ENCODE peak calls at places on chromosomes 5 and 9, in six cellular contexts. J, P, W, I, L and F are unnamed samples.

GRCh38 chr5:135033026-135033861 is 784 bp downstream of the PITX1 start:
- DNase-seq in J (peak; percentile 83), P (no peak), W (no peak), I (peak; percentile 10), L (no peak), F (no peak)

GRCh38 chr9:89558948-89559347 is 45.9 kb upstream of the GADD45G start:
- DNase-seq in J (no peak), P (no peak), W (no peak), I (no peak), L (peak; percentile 47), F (no peak)

GRCh38 chr9:114016629-114017423 is 61.3 kb downstream of the AMBP start:
- DNase-seq in J (no peak), P (no peak), W (no peak), I (no peak), L (peak; percentile 83), F (no peak)

GRCh38 chr9:74497750-74498615 is 848 bp downstream of the RORB start:
- DNase-seq in J (peak; percentile 65), P (no peak), W (peak; percentile 33), I (no peak), L (no peak), F (no peak)

GRCh38 chr9:32579706-32580331 is 6.9 kb upstream of the NDUFB6 start:
- DNase-seq in J (peak; percentile 51), P (no peak), W (peak; percentile 68), I (peak; percentile 2), L (no peak), F (no peak)

GRCh38 chr9:3868012-3868411 is 342.2 kb upstream of the RFX3 start:
- DNase-seq in J (no peak), P (no peak), W (no peak), I (no peak), L (no peak), F (no peak)

GRCh38 chr5:96924016-96924443 is 11.8 kb upstream of the LNPEP start:
- DNase-seq in J (no peak), P (no peak), W (no peak), I (no peak), L (no peak), F (no peak)

GRCh38 chr5:66436721-66437120 is 159.5 kb upstream of the MAST4 start:
- DNase-seq in J (no peak), P (no peak), W (no peak), I (no peak), L (peak; percentile 75), F (no peak)

GRCh38 chr5:155260798-155261197 is 247.2 kb downstream of the KIF4B start:
- DNase-seq in J (peak; percentile 70), P (no peak), W (no peak), I (no peak), L (no peak), F (no peak)

GRCh38 chr5:59450245-59450644 is 443.3 kb downstream of the PDE4D start:
- DNase-seq in J (no peak), P (no peak), W (no peak), I (no peak), L (no peak), F (no peak)

GRCh38 chr5:143767162-143767561 is 44.8 kb upstream of the HMHB1 start:
- DNase-seq in J (no peak), P (no peak), W (no peak), I (no peak), L (no peak), F (no peak)

GRCh38 chr5:147208134-147208533 is 26.7 kb upstream of the STK32A start:
- DNase-seq in J (no peak), P (no peak), W (peak; percentile 13), I (no peak), L (no peak), F (no peak)

DNA sequence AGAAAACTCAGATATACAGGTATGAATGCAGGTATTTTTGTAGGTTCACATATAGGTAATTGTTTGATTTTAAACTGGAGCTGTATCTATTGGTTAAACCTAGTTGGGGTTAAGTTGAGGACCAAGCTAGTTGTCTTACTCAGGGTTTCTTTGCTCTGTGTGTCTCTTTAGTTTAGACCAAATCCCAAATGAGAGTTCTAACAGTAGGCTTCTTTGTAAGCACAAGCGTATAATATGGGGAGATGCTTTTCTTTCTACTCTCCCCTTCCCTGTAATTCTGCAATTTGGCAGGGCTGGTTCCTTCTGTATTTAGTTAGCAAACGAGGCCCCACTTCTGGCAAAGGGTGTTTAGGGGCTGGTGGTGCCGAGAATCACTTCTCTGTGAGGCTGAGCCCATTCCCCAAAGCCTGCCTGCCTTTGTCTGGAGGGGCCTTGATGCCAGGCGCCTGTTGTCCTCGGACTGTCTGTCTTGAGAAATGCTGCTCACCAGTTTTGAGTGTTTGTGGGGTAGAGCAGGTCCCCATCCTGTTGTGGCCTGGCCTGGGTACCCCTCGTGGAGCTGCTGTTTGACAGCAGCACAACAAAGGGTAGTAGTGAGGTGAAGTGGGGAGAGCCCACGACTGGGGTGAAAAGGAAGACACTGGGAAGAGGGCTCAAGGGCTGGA is 259.3 kb downstream of the FANCC start:
- DNase-seq in J (no peak), P (no peak), W (no peak), I (no peak), L (no peak), F (no peak)
- H3K4me3 ChIP-seq in J (no peak overlapping the region), P (no peak overlapping the region), W (no peak overlapping the region), I (no peak overlapping the region), L (peak overlapping the region; percentile 36), F (no peak overlapping the region)

GRCh38 chr5:148584103-148584502 is 70.2 kb downstream of the HTR4 start:
- DNase-seq in J (no peak), P (no peak), W (no peak), I (no peak), L (no peak), F (no peak)

GRCh38 chr5:148583421-148583965 is 70.8 kb downstream of the HTR4 start:
- DNase-seq in J (no peak), P (no peak), W (no peak), I (no peak), L (no peak), F (no peak)

GRCh38 chr5:148586796-148587195 is 67.5 kb downstream of the HTR4 start:
- DNase-seq in J (peak; percentile 59), P (no peak), W (no peak), I (no peak), L (no peak), F (peak; percentile 22)

GRCh38 chr5:148585988-148586387 is 68.3 kb downstream of the HTR4 start:
- DNase-seq in J (peak; percentile 26), P (no peak), W (peak; percentile 2), I (no peak), L (no peak), F (no peak)
- TF ChIP-seq CTCF in J (peak; percentile 19), P (no peak), W (peak; percentile 3), I (no peak), L (no peak), F (peak; percentile 19)

GRCh38 chr5:159106193-159106568 is 6.5 kb upstream of the EBF1 start:
- DNase-seq in J (peak; percentile 11), P (no peak), W (no peak), I (no peak), L (no peak), F (no peak)
- H3K4me3 ChIP-seq in J (peak overlapping the region; percentile 48), P (peak overlapping the region; percentile 41), W (peak overlapping the region; percentile 19), I (no peak overlapping the region), L (peak overlapping the region; percentile 43), F (no peak overlapping the region)

GRCh38 chr5:76479973-76480667 is 77.0 kb downstream of the IQGAP2 start:
- DNase-seq in J (no peak), P (no peak), W (no peak), I (no peak), L (no peak), F (no peak)

GRCh38 chr5:76487784-76488183 is 84.7 kb downstream of the IQGAP2 start:
- DNase-seq in J (no peak), P (no peak), W (no peak), I (no peak), L (no peak), F (no peak)

GRCh38 chr5:76485511-76485910 is 82.4 kb downstream of the IQGAP2 start:
- DNase-seq in J (no peak), P (no peak), W (no peak), I (no peak), L (no peak), F (no peak)

GRCh38 chr5:76482961-76483360 is 79.9 kb downstream of the IQGAP2 start:
- DNase-seq in J (no peak), P (no peak), W (no peak), I (no peak), L (no peak), F (no peak)

GRCh38 chr5:76483433-76483832 is 80.3 kb downstream of the IQGAP2 start:
- DNase-seq in J (no peak), P (no peak), W (no peak), I (no peak), L (no peak), F (no peak)
- TF ChIP-seq CTCF in J (no peak), P (no peak), W (no peak), I (no peak), L (no peak), F (no peak)

GRCh38 chr5:75303419-75303818 is 33.6 kb upstream of the HMGCR start:
- DNase-seq in J (no peak), P (no peak), W (no peak), I (no peak), L (no peak), F (no peak)
- H3K4me3 ChIP-seq in J (no peak overlapping the region), P (no peak overlapping the region), W (no peak overlapping the region), I (no peak overlapping the region), L (no peak overlapping the region), F (no peak overlapping the region)

DNA sequence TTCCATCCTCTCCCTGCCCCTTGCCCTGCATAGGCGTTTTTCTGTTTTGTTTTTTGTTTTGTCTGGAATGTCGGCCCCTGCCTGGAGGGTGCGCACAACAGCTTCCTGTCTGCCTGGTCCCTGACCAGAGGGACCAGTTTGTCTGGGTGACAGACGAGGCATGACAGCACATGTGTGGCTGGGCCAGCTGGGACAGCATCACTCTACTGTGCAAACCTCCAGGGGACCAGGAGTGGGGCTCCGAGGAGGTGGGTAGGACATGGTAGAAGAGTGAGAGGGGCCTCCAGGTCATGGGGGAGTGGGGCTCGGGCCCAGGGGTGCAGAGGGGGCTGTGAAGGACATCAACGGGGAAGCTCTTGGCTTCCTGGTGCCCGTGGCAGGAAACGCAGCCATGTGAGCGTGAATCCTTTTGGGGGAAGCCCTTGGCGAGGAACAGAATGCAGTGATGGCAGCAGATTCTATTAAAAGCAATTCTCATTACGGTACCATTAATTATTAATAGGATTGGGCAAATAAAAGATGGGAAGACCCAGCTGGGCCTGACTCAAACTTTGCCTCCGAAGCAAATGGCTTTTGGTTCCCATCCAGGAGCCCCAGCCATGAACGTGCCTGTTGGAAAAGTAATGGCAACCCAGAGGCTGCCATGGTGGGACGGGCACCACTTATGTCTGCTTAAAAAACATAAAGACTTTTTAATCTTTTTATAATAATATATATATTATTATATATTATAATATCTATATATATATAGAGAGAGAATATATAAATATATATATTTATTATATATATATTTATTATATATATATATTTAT is 184.4 kb upstream of the IER5L start:
- DNase-seq in J (no peak), P (no peak), W (no peak), I (no peak), L (no peak), F (no peak)
- TF ChIP-seq CTCF in J (peak; percentile 6), P (no peak), W (no peak), I (no peak), L (no peak), F (no peak)

GRCh38 chr5:106755066-106755465 is 915.7 kb downstream of the EFNA5 start:
- DNase-seq in J (peak; percentile 73), P (no peak), W (no peak), I (no peak), L (no peak), F (no peak)
- H3K4me3 ChIP-seq in J (no peak overlapping the region), P (no peak overlapping the region), W (no peak overlapping the region), I (no peak overlapping the region), L (no peak overlapping the region), F (no peak overlapping the region)